ENCODE peak calls at places on chromosomes 11 and 22, in five cellular contexts. X is brain microvascular endothelial cell, I is left ventricle myocardium inferior, K is WERI-Rb-1, Z is suprapubic skin. B is an unnamed sample. For H3K36me3, the result is how much of the 10 kb centered on the place peaks cover.

GRCh38 chr11:110086892-110087309 is 6.3 kb upstream of the ZC3H12C start:
- DNase-seq in X (peak), I (no peak), K (no peak), Z (no peak), B (no peak)

GRCh38 chr22:20177217-20177911 is 26.5 kb upstream of the CCDC188 start:
- DNase-seq in X (no peak), I (no peak), K (no peak), Z (no peak), B (no peak)

GRCh38 chr11:72507050-72507449 is 72.7 kb upstream of the CLPB start:
- DNase-seq in X (no peak), I (no peak), K (no peak), Z (no peak), B (no peak)

GRCh38 chr11:560305-561147 is at the start of the genes LMNTD2 and RASSF7:
- DNase-seq in X (peak), I (peak), K (peak), Z (peak), B (no peak)

GRCh38 chr22:41216984-41217383 is 11.9 kb downstream of the L3MBTL2 start:
- DNase-seq in X (no peak), I (no peak), K (no peak), Z (no peak), B (no peak)

GRCh38 chr22:24950272-24950902 is 2.1 kb upstream of the KIAA1671 start:
- DNase-seq in X (peak), I (no peak), K (peak), Z (no peak), B (no peak)

GRCh38 chr22:47384977-47385376 is 622.5 kb downstream of the TBC1D22A start:
- DNase-seq in X (no peak), I (no peak), K (no peak), Z (peak), B (no peak)

GRCh38 chr11:9821008-9821752 is 157.3 kb downstream of the SWAP70 start:
- DNase-seq in X (no peak), I (no peak), K (no peak), Z (no peak), B (no peak)

DNA sequence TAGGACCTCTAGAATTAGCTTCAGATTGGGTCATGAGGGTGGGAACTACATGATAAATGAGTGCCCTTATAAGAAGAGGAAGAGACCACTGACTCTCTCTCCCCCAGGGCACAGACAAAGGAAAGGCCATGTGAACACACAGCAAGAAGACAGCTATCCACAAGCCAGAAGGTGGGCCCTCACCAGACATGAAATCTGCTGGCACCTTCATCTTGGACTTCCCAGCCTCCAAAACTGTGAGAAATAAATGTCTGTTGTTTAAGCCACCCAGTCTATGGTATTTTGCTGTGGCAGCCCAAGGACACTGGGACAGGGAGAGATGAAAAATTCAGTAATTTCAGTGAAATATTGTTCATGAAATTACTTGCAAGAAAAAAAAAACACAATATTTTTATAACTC is 5.9 kb downstream of the RBFOX2 start:
- DNase-seq in X (no peak), I (no peak), K (no peak), Z (no peak), B (no peak)
- H3K4me3 ChIP-seq in X (no peak), I (no peak), K (no peak), Z (no peak), B (no peak)

GRCh38 chr11:64803163-64803845 is at the start of gene MAP4K2:
- DNase-seq in X (peak), I (peak), K (peak), Z (peak), B (peak)
- TF ChIP-seq CTCF in X (peak), I (peak), K (peak), Z (no peak), B (peak)

GRCh38 chr11:17287058-17287457 is 10.5 kb downstream of the NUCB2 start:
- DNase-seq in X (no peak), I (no peak), K (no peak), Z (no peak), B (no peak)
- H3K36me3 ChIP-seq in X (under half), I (half or more), K (under half), Z (under half), B (under half)

GRCh38 chr11:16986434-16987204 is 27.6 kb downstream of the PLEKHA7 start:
- DNase-seq in X (no peak), I (no peak), K (peak), Z (no peak), B (no peak)
- H3K4me3 ChIP-seq in X (no peak), I (no peak), K (no peak), Z (no peak), B (no peak)

GRCh38 chr11:46808804-46809431 is 37.2 kb downstream of the CKAP5 start:
- DNase-seq in X (peak), I (no peak), K (no peak), Z (no peak), B (no peak)
- TF ChIP-seq CTCF in X (peak), I (peak), K (peak), Z (no peak), B (peak)

DNA sequence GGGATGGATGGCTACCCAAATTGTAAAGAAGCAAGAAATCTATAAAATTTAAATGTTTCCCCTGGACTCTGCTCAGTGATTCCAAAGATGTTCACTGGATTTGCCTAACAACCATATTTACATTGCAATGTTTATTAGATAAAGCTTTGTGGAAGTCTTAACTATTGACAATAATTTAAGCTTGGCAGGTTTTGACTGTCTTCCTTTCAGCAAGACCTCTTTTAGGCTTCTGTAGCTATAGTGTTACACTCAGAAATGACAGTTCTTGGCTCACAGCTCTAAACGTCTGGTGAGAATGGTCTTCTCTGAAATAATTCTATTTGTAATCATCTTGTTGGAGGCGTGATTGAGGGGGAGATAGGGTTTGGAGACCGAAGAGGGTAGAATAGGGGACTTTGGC is 44.8 kb upstream of the CRTAM start:
- DNase-seq in X (no peak), I (no peak), K (no peak), Z (no peak), B (no peak)
- H3K36me3 ChIP-seq in X (half or more), I (under half), K (under half), Z (under half), B (under half)

DNA sequence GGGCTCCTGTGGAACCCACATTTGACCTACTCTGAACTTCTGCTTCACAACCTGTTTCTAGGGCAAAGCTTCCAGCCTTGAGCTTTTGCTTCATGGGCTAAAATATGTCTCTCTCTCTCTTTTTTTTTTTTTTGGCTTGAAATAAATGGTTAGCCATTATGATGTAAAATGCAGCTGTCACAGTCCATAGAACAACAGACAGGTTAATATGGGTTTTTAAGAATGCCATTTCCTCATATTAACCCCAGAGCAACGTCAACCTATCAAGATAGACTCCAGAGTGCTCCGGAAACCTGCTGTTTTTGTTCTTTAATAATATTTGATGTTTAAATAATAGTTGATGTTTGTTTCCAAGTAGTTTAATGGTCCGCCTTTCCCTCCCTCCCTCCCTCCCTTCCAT is 285.6 kb downstream of the TENM4 start:
- DNase-seq in X (no peak), I (no peak), K (no peak), Z (no peak), B (no peak)
- H3K4me3 ChIP-seq in X (no peak), I (no peak), K (no peak), Z (no peak), B (no peak)

GRCh38 chr11:19226378-19227195 is 14.2 kb downstream of the E2F8 start:
- DNase-seq in X (no peak), I (no peak), K (no peak), Z (no peak), B (no peak)
- TF ChIP-seq CTCF in X (no peak), I (no peak), K (no peak), Z (no peak), B (no peak)

GRCh38 chr11:35218956-35219355 is 80.0 kb downstream of the CD44 start:
- DNase-seq in X (peak), I (no peak), K (no peak), Z (no peak), B (no peak)

GRCh38 chr11:35215945-35216344 is 77.0 kb downstream of the CD44 start:
- DNase-seq in X (no peak), I (no peak), K (no peak), Z (no peak), B (no peak)

GRCh38 chr11:35214792-35215193 is 75.8 kb downstream of the CD44 start:
- DNase-seq in X (peak), I (no peak), K (no peak), Z (no peak), B (peak)

GRCh38 chr11:35214181-35214770 is 75.3 kb downstream of the CD44 start:
- DNase-seq in X (no peak), I (no peak), K (no peak), Z (no peak), B (no peak)

DNA sequence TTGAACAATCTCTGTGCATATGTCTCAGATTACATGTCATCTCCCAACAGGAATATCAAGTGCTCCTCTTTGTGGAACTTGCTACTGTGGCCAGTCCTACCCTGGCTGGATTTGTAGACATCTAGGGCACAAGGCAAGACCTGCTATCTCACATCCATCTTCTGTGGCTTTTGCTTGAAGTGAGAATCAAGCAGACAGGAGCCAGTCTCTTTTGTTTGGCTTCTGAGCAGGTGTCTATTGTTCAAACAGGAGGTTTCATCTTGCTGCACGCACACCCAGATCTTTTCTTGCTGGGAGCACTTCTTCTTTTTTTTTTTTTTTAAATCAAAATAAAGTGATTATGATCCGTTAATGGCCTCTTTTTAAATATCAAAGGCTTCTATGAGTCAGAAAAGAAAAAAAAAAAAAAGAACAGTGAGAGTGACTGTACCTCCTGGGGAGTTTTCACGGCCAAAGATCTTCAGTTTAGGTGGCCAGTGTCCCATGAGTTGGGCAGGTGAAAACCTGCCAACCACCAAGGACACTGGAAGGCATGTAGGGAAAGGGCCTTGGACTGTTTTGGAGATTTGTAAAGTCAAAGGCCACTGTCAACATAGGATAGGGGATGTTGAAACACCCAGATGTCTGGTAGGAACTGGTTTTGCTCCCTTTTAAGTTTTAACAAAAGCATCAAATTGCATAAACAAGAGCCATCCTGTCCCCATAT is 78.1 kb downstream of the CD44 start:
- DNase-seq in X (no peak), I (no peak), K (no peak), Z (no peak), B (no peak)
- H3K36me3 ChIP-seq in X (under half), I (under half), K (under half), Z (half or more), B (under half)

DNA sequence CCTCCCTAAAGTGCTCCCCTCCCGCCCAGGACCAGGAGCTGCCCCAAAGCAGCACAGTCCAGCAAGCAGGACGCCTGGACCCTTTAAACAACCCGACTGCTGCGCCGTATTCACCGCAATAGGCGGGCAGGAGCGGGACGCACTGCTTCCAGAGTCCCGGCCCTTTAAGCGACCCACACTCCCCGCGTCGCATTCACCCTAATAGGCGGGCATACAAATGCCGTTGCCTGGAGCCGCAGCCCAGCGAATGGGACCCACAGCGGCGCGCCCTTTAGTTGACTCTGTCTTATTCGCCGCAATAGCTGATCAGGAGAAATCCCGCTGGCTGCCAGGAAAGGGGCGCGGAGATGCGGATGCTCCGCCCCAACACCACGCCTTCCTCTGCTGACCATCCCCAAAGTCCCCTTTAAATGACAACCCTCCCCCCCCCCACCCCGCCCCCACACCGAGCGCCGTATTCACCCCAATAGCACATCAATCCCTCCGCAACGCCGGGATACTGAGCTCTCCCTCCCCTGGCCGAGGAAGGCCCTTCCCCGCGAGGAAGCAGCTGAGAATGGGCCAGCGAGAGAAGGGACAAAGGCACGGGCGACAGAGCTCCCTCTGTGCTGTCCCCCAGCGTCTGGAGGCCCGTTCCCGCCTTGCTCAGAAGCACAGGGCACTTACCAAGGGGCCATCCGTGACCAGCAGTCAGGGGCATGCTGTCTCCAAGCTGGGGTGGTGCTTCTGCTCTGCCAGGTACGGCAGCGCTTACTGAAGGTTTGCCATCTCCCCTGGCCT is 4.7 kb downstream of the OSBPL5 start:
- DNase-seq in X (peak), I (peak), K (peak), Z (peak), B (peak)
- H3K4me3 ChIP-seq in X (peak), I (peak), K (peak), Z (peak), B (peak)